ENCODE peak calls at places on chromosome 11, in nine cellular contexts. One of them, this sample, is unnamed.

GRCh38 chr11:225734-226453 is 10.2 kb downstream of the SIRT3 start:
- DNase-seq in AG08395: no peak
- DNase-seq in stimulated activated CD8-positive, alpha-beta memory T cell treated with anti-CD3 and anti-CD28 coated beads, Interleukin-4, amount 100 ng/mL, for 4 hours: no peak
- DNase-seq in T-helper 9 cell: no peak
- DNase-seq in Peyer's patch: peak; percentile 44
- DNase-seq in NCI-H748 treated with DMSO at 0.1 percent for 48 hours: no peak
- DNase-seq in adrenal gland: no peak
- DNase-seq in stimulated activated CD4-positive, alpha-beta T cell treated with anti-CD3 and anti-CD28 coated beads, Interleukin-15, amount 100 ng/mL, for 24 hours: peak; percentile 30
- DNase-seq in globus pallidus: no peak
- DNase-seq in this sample: no peak

GRCh38 chr11:36002196-36002595 is 58.3 kb downstream of the LDLRAD3 start:
- DNase-seq in adrenal gland: peak; percentile 13
- DNase-seq in AG08395: no peak
- DNase-seq in stimulated activated CD4-positive, alpha-beta T cell treated with anti-CD3 and anti-CD28 coated beads, Interleukin-15, amount 100 ng/mL, for 24 hours: no peak
- DNase-seq in T-helper 9 cell: no peak
- DNase-seq in Peyer's patch: no peak
- DNase-seq in globus pallidus: peak; percentile 82
- DNase-seq in NCI-H748 treated with DMSO at 0.1 percent for 48 hours: no peak
- DNase-seq in stimulated activated CD8-positive, alpha-beta memory T cell treated with anti-CD3 and anti-CD28 coated beads, Interleukin-4, amount 100 ng/mL, for 4 hours: no peak
- DNase-seq in this sample: peak; percentile 56

GRCh38 chr11:34380696-34381095 is 22.9 kb upstream of the ABTB2 start:
- DNase-seq in T-helper 9 cell: no peak
- DNase-seq in NCI-H748 treated with DMSO at 0.1 percent for 48 hours: no peak
- DNase-seq in Peyer's patch: no peak
- DNase-seq in globus pallidus: no peak
- DNase-seq in stimulated activated CD8-positive, alpha-beta memory T cell treated with anti-CD3 and anti-CD28 coated beads, Interleukin-4, amount 100 ng/mL, for 4 hours: no peak
- DNase-seq in stimulated activated CD4-positive, alpha-beta T cell treated with anti-CD3 and anti-CD28 coated beads, Interleukin-15, amount 100 ng/mL, for 24 hours: no peak
- DNase-seq in adrenal gland: no peak
- DNase-seq in AG08395: peak; percentile 57
- DNase-seq in this sample: no peak

GRCh38 chr11:120924109-120924508 is 99.8 kb upstream of the TBCEL start:
- DNase-seq in stimulated activated CD8-positive, alpha-beta memory T cell treated with anti-CD3 and anti-CD28 coated beads, Interleukin-4, amount 100 ng/mL, for 4 hours: no peak
- DNase-seq in AG08395: no peak
- DNase-seq in Peyer's patch: no peak
- DNase-seq in stimulated activated CD4-positive, alpha-beta T cell treated with anti-CD3 and anti-CD28 coated beads, Interleukin-15, amount 100 ng/mL, for 24 hours: no peak
- DNase-seq in adrenal gland: no peak
- DNase-seq in globus pallidus: no peak
- DNase-seq in NCI-H748 treated with DMSO at 0.1 percent for 48 hours: no peak
- DNase-seq in T-helper 9 cell: no peak
- DNase-seq in this sample: no peak

GRCh38 chr11:47858169-47858543 is 10.0 kb upstream of the NUP160 start:
- DNase-seq in stimulated activated CD4-positive, alpha-beta T cell treated with anti-CD3 and anti-CD28 coated beads, Interleukin-15, amount 100 ng/mL, for 24 hours: no peak
- DNase-seq in stimulated activated CD8-positive, alpha-beta memory T cell treated with anti-CD3 and anti-CD28 coated beads, Interleukin-4, amount 100 ng/mL, for 4 hours: no peak
- DNase-seq in adrenal gland: peak; percentile 18
- DNase-seq in NCI-H748 treated with DMSO at 0.1 percent for 48 hours: no peak
- DNase-seq in T-helper 9 cell: no peak
- DNase-seq in globus pallidus: no peak
- DNase-seq in AG08395: peak; percentile 88
- DNase-seq in Peyer's patch: no peak
- DNase-seq in this sample: no peak

GRCh38 chr11:111500481-111500880 is 11.7 kb downstream of the BTG4 start:
- DNase-seq in NCI-H748 treated with DMSO at 0.1 percent for 48 hours: no peak
- DNase-seq in Peyer's patch: no peak
- DNase-seq in globus pallidus: no peak
- DNase-seq in T-helper 9 cell: no peak
- DNase-seq in adrenal gland: no peak
- DNase-seq in stimulated activated CD8-positive, alpha-beta memory T cell treated with anti-CD3 and anti-CD28 coated beads, Interleukin-4, amount 100 ng/mL, for 4 hours: no peak
- DNase-seq in AG08395: no peak
- DNase-seq in stimulated activated CD4-positive, alpha-beta T cell treated with anti-CD3 and anti-CD28 coated beads, Interleukin-15, amount 100 ng/mL, for 24 hours: no peak
- DNase-seq in this sample: no peak

GRCh38 chr11:1232328-1233321 is 9.8 kb downstream of the MUC5B start:
- DNase-seq in AG08395: no peak
- DNase-seq in Peyer's patch: no peak
- DNase-seq in adrenal gland: no peak
- DNase-seq in stimulated activated CD8-positive, alpha-beta memory T cell treated with anti-CD3 and anti-CD28 coated beads, Interleukin-4, amount 100 ng/mL, for 4 hours: no peak
- DNase-seq in globus pallidus: no peak
- DNase-seq in NCI-H748 treated with DMSO at 0.1 percent for 48 hours: no peak
- DNase-seq in T-helper 9 cell: no peak
- DNase-seq in stimulated activated CD4-positive, alpha-beta T cell treated with anti-CD3 and anti-CD28 coated beads, Interleukin-15, amount 100 ng/mL, for 24 hours: no peak
- DNase-seq in this sample: no peak

GRCh38 chr11:79087957-79088318 is 352.9 kb downstream of the TENM4 start:
- DNase-seq in T-helper 9 cell: no peak
- DNase-seq in Peyer's patch: no peak
- DNase-seq in globus pallidus: no peak
- DNase-seq in stimulated activated CD4-positive, alpha-beta T cell treated with anti-CD3 and anti-CD28 coated beads, Interleukin-15, amount 100 ng/mL, for 24 hours: no peak
- DNase-seq in adrenal gland: no peak
- DNase-seq in stimulated activated CD8-positive, alpha-beta memory T cell treated with anti-CD3 and anti-CD28 coated beads, Interleukin-4, amount 100 ng/mL, for 4 hours: no peak
- DNase-seq in AG08395: no peak
- DNase-seq in NCI-H748 treated with DMSO at 0.1 percent for 48 hours: no peak
- DNase-seq in this sample: no peak

GRCh38 chr11:2576116-2576515 is 123.7 kb downstream of the KCNQ1OT1 start:
- DNase-seq in Peyer's patch: peak; percentile 42
- DNase-seq in adrenal gland: peak; percentile 2
- DNase-seq in T-helper 9 cell: no peak
- DNase-seq in stimulated activated CD8-positive, alpha-beta memory T cell treated with anti-CD3 and anti-CD28 coated beads, Interleukin-4, amount 100 ng/mL, for 4 hours: no peak
- DNase-seq in stimulated activated CD4-positive, alpha-beta T cell treated with anti-CD3 and anti-CD28 coated beads, Interleukin-15, amount 100 ng/mL, for 24 hours: no peak
- DNase-seq in NCI-H748 treated with DMSO at 0.1 percent for 48 hours: no peak
- DNase-seq in globus pallidus: no peak
- DNase-seq in AG08395: no peak
- DNase-seq in this sample: no peak

GRCh38 chr11:103364687-103365086 is 255.5 kb downstream of the DYNC2H1 start:
- DNase-seq in adrenal gland: peak; percentile 22
- DNase-seq in globus pallidus: no peak
- DNase-seq in AG08395: no peak
- DNase-seq in stimulated activated CD4-positive, alpha-beta T cell treated with anti-CD3 and anti-CD28 coated beads, Interleukin-15, amount 100 ng/mL, for 24 hours: no peak
- DNase-seq in NCI-H748 treated with DMSO at 0.1 percent for 48 hours: no peak
- DNase-seq in T-helper 9 cell: no peak
- DNase-seq in stimulated activated CD8-positive, alpha-beta memory T cell treated with anti-CD3 and anti-CD28 coated beads, Interleukin-4, amount 100 ng/mL, for 4 hours: no peak
- DNase-seq in Peyer's patch: no peak
- DNase-seq in this sample: no peak

GRCh38 chr11:94450061-94450460 is 43.6 kb downstream of the MRE11 start:
- DNase-seq in stimulated activated CD4-positive, alpha-beta T cell treated with anti-CD3 and anti-CD28 coated beads, Interleukin-15, amount 100 ng/mL, for 24 hours: no peak
- DNase-seq in Peyer's patch: no peak
- DNase-seq in globus pallidus: no peak
- DNase-seq in NCI-H748 treated with DMSO at 0.1 percent for 48 hours: no peak
- DNase-seq in stimulated activated CD8-positive, alpha-beta memory T cell treated with anti-CD3 and anti-CD28 coated beads, Interleukin-4, amount 100 ng/mL, for 4 hours: no peak
- DNase-seq in AG08395: no peak
- DNase-seq in T-helper 9 cell: no peak
- DNase-seq in adrenal gland: no peak
- DNase-seq in this sample: no peak

GRCh38 chr11:75673977-75674582 is 5.2 kb upstream of the MAP6 start:
- DNase-seq in NCI-H748 treated with DMSO at 0.1 percent for 48 hours: no peak
- DNase-seq in stimulated activated CD8-positive, alpha-beta memory T cell treated with anti-CD3 and anti-CD28 coated beads, Interleukin-4, amount 100 ng/mL, for 4 hours: no peak
- DNase-seq in Peyer's patch: no peak
- DNase-seq in AG08395: peak; percentile 27
- DNase-seq in adrenal gland: peak; percentile 28
- DNase-seq in stimulated activated CD4-positive, alpha-beta T cell treated with anti-CD3 and anti-CD28 coated beads, Interleukin-15, amount 100 ng/mL, for 24 hours: peak; percentile 50
- DNase-seq in T-helper 9 cell: no peak
- DNase-seq in globus pallidus: no peak
- DNase-seq in this sample: no peak

GRCh38 chr11:75014129-75014528 is 25.4 kb downstream of the NEU3 start:
- DNase-seq in AG08395: peak; percentile 91
- DNase-seq in Peyer's patch: no peak
- DNase-seq in T-helper 9 cell: no peak
- DNase-seq in stimulated activated CD8-positive, alpha-beta memory T cell treated with anti-CD3 and anti-CD28 coated beads, Interleukin-4, amount 100 ng/mL, for 4 hours: no peak
- DNase-seq in stimulated activated CD4-positive, alpha-beta T cell treated with anti-CD3 and anti-CD28 coated beads, Interleukin-15, amount 100 ng/mL, for 24 hours: no peak
- DNase-seq in adrenal gland: peak; percentile 83
- DNase-seq in globus pallidus: no peak
- DNase-seq in NCI-H748 treated with DMSO at 0.1 percent for 48 hours: no peak
- DNase-seq in this sample: no peak